ENCODE peak calls at places on chromosomes 11 and 22, in ten cellular contexts. F is memory B cell; D is HCEC 1CT; W is stimulated activated naive CD4-positive, alpha-beta T cell; C is fibroblast of pulmonary artery; N is stimulated activated CD4-positive, alpha-beta T cell treated with anti-CD3 and anti-CD28 coated beads, Interleukin-12 subunit alpha, Interleukin-12 subunit beta, amount 100 ng/mL, for 24 hours; H is IMR-90; I is AG09309; R is activated T-helper 1 cell treated with anti-CD3 and anti-CD28 coated beads, Interleukin-2, amount 50 U/mL, for 16 hours; L is iPS-NIHi11. V is an unnamed sample.

GRCh38 chr22:48366056-48366455 is 1461.6 kb downstream of the BRD1 start:
- DNase-seq in F (no peak), D (no peak), W (no peak), C (no peak), N (no peak), H (no peak), I (no peak), R (no peak), L (no peak), V (no peak)

GRCh38 chr11:76791861-76792260 is 8.7 kb downstream of the TSKU start:
- DNase-seq in F (no peak), D (peak), W (no peak), C (peak), N (no peak), H (peak), I (peak), R (no peak), L (no peak), V (no peak)

GRCh38 chr11:103703437-103703836 is 333.0 kb upstream of the DDI1 start:
- DNase-seq in F (no peak), D (no peak), W (no peak), C (no peak), N (no peak), H (no peak), I (no peak), R (no peak), L (no peak), V (no peak)

GRCh38 chr11:73784080-73784634 is 3.5 kb upstream of the MRPL48 start:
- DNase-seq in F (no peak), D (no peak), W (no peak), C (no peak), N (no peak), H (peak), I (peak), R (no peak), L (no peak), V (no peak)

GRCh38 chr22:46149998-46150549 is at the start of gene PPARA:
- DNase-seq in F (peak), D (peak), W (peak), C (peak), N (peak), H (peak), I (peak), R (peak), L (peak), V (peak)

GRCh38 chr11:120400564-120401364 is 64.6 kb downstream of the ARHGEF12 start:
- DNase-seq in F (no peak), D (peak), W (no peak), C (peak), N (no peak), H (peak), I (peak), R (no peak), L (peak), V (no peak)

GRCh38 chr11:111347723-111348115 is 31.4 kb downstream of the POU2AF1 start:
- DNase-seq in F (no peak), D (peak), W (no peak), C (peak), N (no peak), H (peak), I (no peak), R (no peak), L (no peak), V (no peak)

GRCh38 chr11:10443721-10444120 is 11.3 kb upstream of the AMPD3 start:
- DNase-seq in F (no peak), D (no peak), W (no peak), C (no peak), N (no peak), H (no peak), I (no peak), R (no peak), L (no peak), V (no peak)

GRCh38 chr22:41417622-41418390 is 28.8 kb downstream of the TOB2 start:
- DNase-seq in F (no peak), D (no peak), W (no peak), C (peak), N (no peak), H (no peak), I (no peak), R (no peak), L (no peak), V (no peak)

GRCh38 chr11:489610-490185 is 17.3 kb downstream of the RNH1 start:
- DNase-seq in F (no peak), D (no peak), W (no peak), C (no peak), N (no peak), H (no peak), I (no peak), R (no peak), L (peak), V (no peak)

GRCh38 chr22:20130739-20131592 is 638 bp upstream of the ZDHHC8 start:
- DNase-seq in F (peak), D (peak), W (peak), C (peak), N (peak), H (peak), I (peak), R (peak), L (peak), V (peak)

GRCh38 chr11:8649361-8649760 is 33.1 kb downstream of the TRIM66 start:
- DNase-seq in F (no peak), D (peak), W (no peak), C (peak), N (no peak), H (peak), I (no peak), R (no peak), L (no peak), V (no peak)

GRCh38 chr11:27447288-27447914 is 25.2 kb downstream of the LGR4 start:
- DNase-seq in F (no peak), D (peak), W (no peak), C (peak), N (no peak), H (no peak), I (no peak), R (no peak), L (no peak), V (no peak)

GRCh38 chr11:18974192-18974591 is 35.0 kb upstream of the MRGPRX1 start:
- DNase-seq in F (no peak), D (no peak), W (no peak), C (no peak), N (no peak), H (no peak), I (no peak), R (no peak), L (no peak), V (no peak)

GRCh38 chr11:57432017-57432590 is 5.2 kb upstream of the SLC43A3 start:
- DNase-seq in F (no peak), D (no peak), W (no peak), C (no peak), N (no peak), H (no peak), I (no peak), R (no peak), L (no peak), V (no peak)

GRCh38 chr22:35155403-35156025 is 89.6 kb downstream of the ISX start:
- DNase-seq in F (no peak), D (peak), W (no peak), C (no peak), N (no peak), H (no peak), I (no peak), R (no peak), L (no peak), V (no peak)

GRCh38 chr11:67499808-67500793 is 5.1 kb downstream of the PITPNM1 start:
- DNase-seq in F (no peak), D (no peak), W (no peak), C (no peak), N (no peak), H (no peak), I (no peak), R (no peak), L (no peak), V (no peak)

GRCh38 chr11:68772936-68773335 is 21.6 kb upstream of the TESMIN start:
- DNase-seq in F (no peak), D (no peak), W (no peak), C (no peak), N (no peak), H (no peak), I (no peak), R (no peak), L (no peak), V (no peak)

GRCh38 chr11:67024410-67024809 is 1.5 kb downstream of the SYT12 start:
- DNase-seq in F (no peak), D (no peak), W (peak), C (no peak), N (peak), H (no peak), I (no peak), R (peak), L (no peak), V (no peak)

GRCh38 chr22:27148025-27148424 is 490.6 kb downstream of the MIAT start:
- DNase-seq in F (no peak), D (no peak), W (no peak), C (no peak), N (no peak), H (no peak), I (no peak), R (no peak), L (no peak), V (no peak)

GRCh38 chr22:29306830-29307657 is 594 bp downstream of the GAS2L1 start:
- DNase-seq in F (no peak), D (peak), W (no peak), C (peak), N (no peak), H (peak), I (peak), R (no peak), L (peak), V (no peak)

GRCh38 chr11:121024989-121025388 is 1.1 kb downstream of the TBCEL start:
- DNase-seq in F (no peak), D (no peak), W (no peak), C (peak), N (no peak), H (peak), I (no peak), R (no peak), L (no peak), V (no peak)

GRCh38 chr22:36052505-36052941 is 23.9 kb upstream of the RBFOX2 start:
- DNase-seq in F (no peak), D (peak), W (no peak), C (peak), N (no peak), H (peak), I (no peak), R (no peak), L (peak), V (no peak)

GRCh38 chr22:24994070-24994763 is 41.7 kb downstream of the KIAA1671 start:
- DNase-seq in F (no peak), D (no peak), W (no peak), C (no peak), N (peak), H (no peak), I (no peak), R (no peak), L (peak), V (no peak)